ENCODE peak calls at places on chromosomes 16 and 17, in nine cellular contexts. A is nucleus accumbens, B is head of caudate nucleus, P is cardiac fibroblast, G is GM12865, N is RPMI8226, E is bronchial epithelial cell, Q is AG04449, I is NCI-H1092. C is an unnamed sample.

GRCh38 chr17:74842599-74843351 is 16.9 kb downstream of the GRIN2C start:
- DNase-seq in A (peak), B (peak), P (peak), G (peak), N (no peak), E (peak), Q (no peak), I (peak), C (no peak)

GRCh38 chr17:17713839-17714238 is 32.6 kb downstream of the RAI1 start:
- DNase-seq in A (no peak), B (peak), P (peak), G (peak), N (no peak), E (peak), Q (no peak), I (no peak), C (no peak)

GRCh38 chr16:14669776-14670175 is 24.3 kb downstream of the PLA2G10 start:
- DNase-seq in A (no peak), B (no peak), P (no peak), G (peak), N (no peak), E (peak), Q (no peak), I (peak), C (no peak)

GRCh38 chr16:35754391-35755369 is 2295.3 kb downstream of the TP53TG3F start:
- DNase-seq in A (no peak), B (no peak), P (no peak), G (no peak), N (no peak), E (no peak), Q (no peak), I (no peak), C (no peak)

GRCh38 chr17:79042421-79043190 is 18.6 kb downstream of the C1QTNF1 start:
- DNase-seq in A (no peak), B (peak), P (peak), G (peak), N (peak), E (peak), Q (no peak), I (peak), C (no peak)

GRCh38 chr17:1939979-1940809 is 84.9 kb downstream of the RTN4RL1 start:
- DNase-seq in A (no peak), B (no peak), P (no peak), G (no peak), N (no peak), E (no peak), Q (no peak), I (no peak), C (no peak)

GRCh38 chr16:87635541-87636049 is 33.3 kb downstream of the JPH3 start:
- DNase-seq in A (peak), B (peak), P (peak), G (peak), N (peak), E (peak), Q (no peak), I (peak), C (no peak)

GRCh38 chr17:62178579-62178978 is 113.5 kb upstream of the MED13 start:
- DNase-seq in A (no peak), B (no peak), P (peak), G (no peak), N (no peak), E (peak), Q (no peak), I (no peak), C (no peak)

GRCh38 chr17:46929413-46929812 is 6.5 kb downstream of the GOSR2 start:
- DNase-seq in A (no peak), B (no peak), P (peak), G (no peak), N (no peak), E (peak), Q (no peak), I (no peak), C (no peak)

GRCh38 chr17:66893382-66893781 is 58.5 kb downstream of the CACNG5 start:
- DNase-seq in A (no peak), B (no peak), P (no peak), G (no peak), N (no peak), E (no peak), Q (no peak), I (no peak), C (no peak)

GRCh38 chr16:84898447-84898846 is 78.7 kb downstream of the CRISPLD2 start:
- DNase-seq in A (no peak), B (no peak), P (no peak), G (no peak), N (no peak), E (peak), Q (no peak), I (no peak), C (no peak)

GRCh38 chr17:65495255-65496060 is 66.0 kb downstream of the AXIN2 start:
- DNase-seq in A (no peak), B (no peak), P (no peak), G (no peak), N (peak), E (no peak), Q (no peak), I (no peak), C (no peak)

GRCh38 chr17:8289103-8289397 is 580 bp downstream of the RANGRF start:
- DNase-seq in A (no peak), B (no peak), P (no peak), G (no peak), N (no peak), E (no peak), Q (no peak), I (no peak), C (no peak)

GRCh38 chr17:31564291-31564690 is 172.8 kb downstream of the RAB11FIP4 start:
- DNase-seq in A (no peak), B (no peak), P (no peak), G (no peak), N (no peak), E (no peak), Q (no peak), I (no peak), C (no peak)

GRCh38 chr16:4323845-4324478 is 8.1 kb downstream of the GLIS2 start:
- DNase-seq in A (no peak), B (no peak), P (peak), G (no peak), N (no peak), E (no peak), Q (no peak), I (no peak), C (no peak)

GRCh38 chr17:76115138-76115754 is 11.7 kb upstream of the EXOC7 start:
- DNase-seq in A (no peak), B (no peak), P (no peak), G (no peak), N (no peak), E (no peak), Q (no peak), I (no peak), C (no peak)

GRCh38 chr16:19396555-19397011 is 21.1 kb upstream of the TMC5 start:
- DNase-seq in A (no peak), B (no peak), P (no peak), G (no peak), N (peak), E (peak), Q (no peak), I (peak), C (no peak)

GRCh38 chr16:23682181-23682580 is 3.5 kb downstream of the PLK1 start:
- DNase-seq in A (no peak), B (no peak), P (peak), G (no peak), N (no peak), E (peak), Q (no peak), I (no peak), C (no peak)

GRCh38 chr17:66829386-66829864 is 5.5 kb upstream of the CACNG5 start:
- DNase-seq in A (no peak), B (no peak), P (peak), G (peak), N (peak), E (peak), Q (no peak), I (no peak), C (peak)

GRCh38 chr17:82051776-82052637 is at the start of the genes GPS1 and RFNG:
- DNase-seq in A (no peak), B (peak), P (peak), G (peak), N (peak), E (peak), Q (no peak), I (peak), C (no peak)

GRCh38 chr16:87628940-87629339 is 26.6 kb downstream of the JPH3 start:
- DNase-seq in A (no peak), B (no peak), P (no peak), G (peak), N (peak), E (peak), Q (no peak), I (no peak), C (peak)

GRCh38 chr16:89512453-89512852 is 4.2 kb downstream of the SPG7 start:
- DNase-seq in A (no peak), B (no peak), P (no peak), G (no peak), N (no peak), E (no peak), Q (no peak), I (no peak), C (no peak)

GRCh38 chr16:12794486-12795399 is 8.9 kb downstream of the CPPED1 start:
- DNase-seq in A (no peak), B (no peak), P (peak), G (no peak), N (peak), E (no peak), Q (no peak), I (no peak), C (no peak)

GRCh38 chr16:26594666-26595065 is 472.1 kb upstream of the C16orf82 start:
- DNase-seq in A (no peak), B (no peak), P (no peak), G (no peak), N (no peak), E (no peak), Q (no peak), I (no peak), C (no peak)

GRCh38 chr16:46714797-46715591 is 25.5 kb downstream of the ORC6 start:
- DNase-seq in A (no peak), B (no peak), P (no peak), G (no peak), N (no peak), E (no peak), Q (no peak), I (no peak), C (no peak)

GRCh38 chr17:57913576-57914273 is 41.5 kb downstream of the CUEDC1 start:
- DNase-seq in A (no peak), B (peak), P (no peak), G (no peak), N (no peak), E (no peak), Q (no peak), I (no peak), C (no peak)

GRCh38 chr16:7443108-7443507 is 110.5 kb downstream of the RBFOX1 start:
- DNase-seq in A (no peak), B (no peak), P (no peak), G (no peak), N (no peak), E (no peak), Q (no peak), I (no peak), C (no peak)

GRCh38 chr16:86951831-86952598 is 365.2 kb downstream of the C16orf95 start:
- DNase-seq in A (no peak), B (no peak), P (peak), G (no peak), N (no peak), E (peak), Q (peak), I (no peak), C (peak)

GRCh38 chr16:87492241-87492635 is 586 bp downstream of the ZCCHC14 start:
- DNase-seq in A (no peak), B (no peak), P (no peak), G (no peak), N (no peak), E (no peak), Q (no peak), I (no peak), C (no peak)

GRCh38 chr16:57771141-57771785 is 31.0 kb downstream of the KIFC3 start:
- DNase-seq in A (no peak), B (no peak), P (no peak), G (no peak), N (no peak), E (no peak), Q (no peak), I (no peak), C (no peak)

GRCh38 chr17:10631048-10631700 is 25.9 kb downstream of the MYH3 start:
- DNase-seq in A (no peak), B (peak), P (peak), G (peak), N (peak), E (peak), Q (no peak), I (no peak), C (no peak)

GRCh38 chr17:75288784-75289121 is 480 bp downstream of the SLC25A19 start:
- DNase-seq in A (no peak), B (no peak), P (no peak), G (peak), N (peak), E (peak), Q (no peak), I (no peak), C (no peak)

C was measured in GM04503.